ENCODE peak calls at places on chromosomes 6 and 20, in six cellular contexts. One of them, this sample, is unnamed.

GRCh38 chr20:25992146-25992545 is 295.5 kb upstream of the ZNF337 start:
- DNase-seq in endodermal cell: no peak
- DNase-seq in PC-3: no peak
- DNase-seq in upper lobe of right lung: no peak
- DNase-seq in heart right ventricle: no peak
- DNase-seq in BJ: no peak
- DNase-seq in this sample: no peak

GRCh38 chr20:32004963-32005362 is 5.3 kb upstream of the CCM2L start:
- DNase-seq in BJ: no peak
- DNase-seq in upper lobe of right lung: no peak
- DNase-seq in heart right ventricle: no peak
- DNase-seq in PC-3: peak
- DNase-seq in endodermal cell: no peak
- DNase-seq in this sample: peak

GRCh38 chr6:63923139-63923739 is 287.6 kb downstream of the PHF3 start:
- DNase-seq in upper lobe of right lung: no peak
- DNase-seq in BJ: no peak
- DNase-seq in endodermal cell: no peak
- DNase-seq in PC-3: peak
- DNase-seq in heart right ventricle: no peak
- DNase-seq in this sample: peak

GRCh38 chr20:36836591-36837329 is 39.2 kb upstream of the TLDC2 start:
- DNase-seq in BJ: no peak
- DNase-seq in endodermal cell: peak
- DNase-seq in upper lobe of right lung: peak
- DNase-seq in heart right ventricle: peak
- DNase-seq in PC-3: peak
- DNase-seq in this sample: peak

GRCh38 chr6:140372064-140372463 is 997.6 kb upstream of the CITED2 start:
- DNase-seq in upper lobe of right lung: no peak
- DNase-seq in PC-3: no peak
- DNase-seq in endodermal cell: no peak
- DNase-seq in BJ: no peak
- DNase-seq in heart right ventricle: no peak
- DNase-seq in this sample: no peak

GRCh38 chr6:161186173-161186769 is 87.6 kb downstream of the AGPAT4 start:
- DNase-seq in BJ: peak
- DNase-seq in heart right ventricle: no peak
- DNase-seq in endodermal cell: no peak
- DNase-seq in PC-3: peak
- DNase-seq in upper lobe of right lung: peak
- DNase-seq in this sample: peak

GRCh38 chr6:154566866-154567265 is 56.4 kb upstream of the CNKSR3 start:
- DNase-seq in endodermal cell: no peak
- DNase-seq in PC-3: no peak
- DNase-seq in BJ: no peak
- DNase-seq in upper lobe of right lung: no peak
- DNase-seq in heart right ventricle: no peak
- DNase-seq in this sample: no peak

GRCh38 chr20:53594068-53595017 is 704 bp upstream of the ZNF217 start:
- DNase-seq in PC-3: peak
- DNase-seq in BJ: no peak
- DNase-seq in upper lobe of right lung: peak
- DNase-seq in heart right ventricle: peak
- DNase-seq in endodermal cell: peak
- DNase-seq in this sample: peak

GRCh38 chr6:45667265-45667664 is 289.5 kb upstream of the SUPT3H start:
- DNase-seq in PC-3: no peak
- DNase-seq in BJ: no peak
- DNase-seq in upper lobe of right lung: no peak
- DNase-seq in heart right ventricle: no peak
- DNase-seq in endodermal cell: peak
- DNase-seq in this sample: no peak

GRCh38 chr6:45666844-45667243 is 289.1 kb upstream of the SUPT3H start:
- DNase-seq in endodermal cell: no peak
- DNase-seq in heart right ventricle: no peak
- DNase-seq in upper lobe of right lung: no peak
- DNase-seq in BJ: no peak
- DNase-seq in PC-3: no peak
- DNase-seq in this sample: no peak

GRCh38 chr6:45661667-45662066 is 283.9 kb upstream of the SUPT3H start:
- DNase-seq in endodermal cell: no peak
- DNase-seq in upper lobe of right lung: no peak
- DNase-seq in heart right ventricle: no peak
- DNase-seq in BJ: no peak
- DNase-seq in PC-3: peak
- DNase-seq in this sample: peak

GRCh38 chr6:45665859-45666258 is 288.1 kb upstream of the SUPT3H start:
- DNase-seq in PC-3: no peak
- DNase-seq in upper lobe of right lung: no peak
- DNase-seq in endodermal cell: no peak
- DNase-seq in BJ: no peak
- DNase-seq in heart right ventricle: no peak
- DNase-seq in this sample: no peak

DNA sequence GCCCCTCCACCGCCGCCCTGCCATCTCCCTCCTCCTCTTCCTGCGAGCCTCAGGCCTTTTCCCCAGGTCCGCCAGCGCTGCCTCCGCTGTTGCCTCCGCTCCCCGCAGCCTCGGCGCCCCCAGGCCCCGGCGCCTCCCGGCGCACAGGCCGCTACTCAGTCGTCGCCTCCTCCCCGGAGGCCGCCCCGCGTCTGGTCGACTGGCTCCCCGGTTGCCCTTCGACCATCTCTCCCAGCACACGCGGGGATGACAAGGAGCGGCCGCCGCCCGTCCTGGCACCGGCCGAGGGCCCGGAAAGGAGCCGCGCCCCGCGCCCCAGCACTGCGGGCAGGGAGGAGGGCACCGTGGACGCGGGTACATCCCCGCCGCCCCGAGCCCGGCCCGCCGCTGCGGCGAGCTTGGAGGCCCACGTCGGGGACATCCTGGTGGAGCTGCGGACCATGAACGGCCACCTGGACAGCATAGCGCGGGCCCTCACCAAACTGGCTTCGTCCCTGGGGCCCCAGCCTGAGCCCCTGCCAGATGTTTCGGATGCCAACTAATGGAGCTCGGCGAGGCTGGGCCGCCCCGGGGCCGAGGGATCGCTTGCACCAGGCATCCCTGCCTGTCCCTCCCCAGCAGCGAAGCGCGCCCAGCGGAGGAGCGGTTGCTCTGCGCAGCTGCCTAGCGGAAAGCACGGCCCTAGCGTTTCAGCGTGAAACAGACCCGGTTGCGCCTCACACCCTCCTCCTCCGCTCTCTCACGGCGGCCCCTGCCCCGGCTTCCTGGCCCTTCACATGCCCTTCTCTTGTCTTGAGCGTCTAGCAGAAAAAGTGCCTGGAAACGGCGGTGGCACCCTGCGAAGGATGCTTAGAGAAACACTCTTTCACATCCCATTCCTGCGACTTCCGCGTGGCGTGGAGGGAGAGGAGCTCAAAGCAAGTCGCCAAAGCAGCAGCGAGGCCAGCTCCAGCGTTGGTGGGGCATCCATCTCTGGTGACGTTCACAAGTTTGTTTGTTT is 285.7 kb upstream of the SUPT3H start:
- DNase-seq in upper lobe of right lung: no peak
- DNase-seq in PC-3: no peak
- DNase-seq in BJ: no peak
- DNase-seq in endodermal cell: peak
- DNase-seq in heart right ventricle: peak
- DNase-seq in this sample: peak
- TF ChIP-seq CTCF in upper lobe of right lung: no peak
- TF ChIP-seq CTCF in PC-3: no peak
- TF ChIP-seq CTCF in BJ: peak
- TF ChIP-seq CTCF in endodermal cell: peak
- TF ChIP-seq CTCF in heart right ventricle: no peak
- TF ChIP-seq CTCF in this sample: peak

GRCh38 chr20:45810191-45810590 is 2.3 kb upstream of the UBE2C start:
- DNase-seq in upper lobe of right lung: no peak
- DNase-seq in heart right ventricle: no peak
- DNase-seq in PC-3: no peak
- DNase-seq in endodermal cell: no peak
- DNase-seq in BJ: no peak
- DNase-seq in this sample: no peak
- TF ChIP-seq CTCF in upper lobe of right lung: no peak
- TF ChIP-seq CTCF in heart right ventricle: no peak
- TF ChIP-seq CTCF in PC-3: no peak
- TF ChIP-seq CTCF in endodermal cell: no peak
- TF ChIP-seq CTCF in BJ: no peak
- TF ChIP-seq CTCF in this sample: no peak

GRCh38 chr20:62123450-62124118 is 1.3 kb downstream of the LSM14B start:
- DNase-seq in PC-3: no peak
- DNase-seq in BJ: no peak
- DNase-seq in endodermal cell: peak
- DNase-seq in upper lobe of right lung: no peak
- DNase-seq in heart right ventricle: no peak
- DNase-seq in this sample: peak
- TF ChIP-seq CTCF in PC-3: peak
- TF ChIP-seq CTCF in BJ: peak
- TF ChIP-seq CTCF in endodermal cell: peak
- TF ChIP-seq CTCF in upper lobe of right lung: no peak
- TF ChIP-seq CTCF in heart right ventricle: no peak
- TF ChIP-seq CTCF in this sample: peak

DNA sequence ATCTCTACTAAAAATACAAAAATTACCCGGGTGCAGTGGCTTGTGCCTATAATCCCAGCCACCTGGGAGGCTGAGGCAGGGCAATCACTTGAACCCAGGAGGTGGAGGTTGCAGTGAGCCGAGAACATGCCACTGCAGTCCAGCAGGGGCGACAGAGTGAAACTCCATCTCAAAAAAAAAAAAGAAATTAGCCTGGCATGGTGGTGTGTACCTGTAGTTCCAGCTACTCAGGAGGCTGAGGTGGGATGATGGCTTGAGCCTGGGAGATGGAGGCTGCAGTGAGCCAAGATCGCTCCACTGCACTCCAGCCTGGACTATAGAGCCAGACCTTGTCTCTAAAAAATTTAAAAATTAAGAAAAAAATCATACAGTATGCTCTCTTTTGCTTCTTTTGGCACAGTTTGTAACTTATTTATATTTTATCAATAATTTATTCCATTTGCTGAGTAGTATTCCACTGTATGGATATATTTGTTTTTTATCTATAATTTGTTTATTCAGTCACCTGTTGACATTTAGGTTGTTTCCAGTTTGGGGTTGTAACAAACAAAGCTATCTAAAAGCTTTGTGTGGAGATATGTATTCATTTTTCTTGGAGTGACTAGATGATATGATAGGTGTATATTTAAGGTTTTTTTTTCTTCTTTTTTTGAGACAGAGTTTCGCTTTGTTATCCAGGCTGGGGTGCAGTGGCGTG is 8.0 kb upstream of the MYBL2 start:
- DNase-seq in upper lobe of right lung: no peak
- DNase-seq in BJ: no peak
- DNase-seq in PC-3: peak
- DNase-seq in heart right ventricle: no peak
- DNase-seq in endodermal cell: peak
- DNase-seq in this sample: no peak
- TF ChIP-seq CTCF in upper lobe of right lung: no peak
- TF ChIP-seq CTCF in BJ: no peak
- TF ChIP-seq CTCF in PC-3: peak
- TF ChIP-seq CTCF in heart right ventricle: no peak
- TF ChIP-seq CTCF in endodermal cell: peak
- TF ChIP-seq CTCF in this sample: no peak

GRCh38 chr20:61725145-61725544 is 340.5 kb downstream of the TAF4 start:
- DNase-seq in BJ: no peak
- DNase-seq in PC-3: no peak
- DNase-seq in endodermal cell: no peak
- DNase-seq in upper lobe of right lung: no peak
- DNase-seq in heart right ventricle: no peak
- DNase-seq in this sample: no peak
- TF ChIP-seq CTCF in BJ: no peak
- TF ChIP-seq CTCF in PC-3: no peak
- TF ChIP-seq CTCF in endodermal cell: no peak
- TF ChIP-seq CTCF in upper lobe of right lung: no peak
- TF ChIP-seq CTCF in heart right ventricle: no peak
- TF ChIP-seq CTCF in this sample: no peak

GRCh38 chr20:44010162-44010704 is 95.6 kb downstream of the TOX2 start:
- DNase-seq in endodermal cell: peak
- DNase-seq in upper lobe of right lung: no peak
- DNase-seq in PC-3: no peak
- DNase-seq in BJ: no peak
- DNase-seq in heart right ventricle: no peak
- DNase-seq in this sample: no peak
- TF ChIP-seq CTCF in endodermal cell: no peak
- TF ChIP-seq CTCF in upper lobe of right lung: no peak
- TF ChIP-seq CTCF in PC-3: no peak
- TF ChIP-seq CTCF in BJ: no peak
- TF ChIP-seq CTCF in heart right ventricle: no peak
- TF ChIP-seq CTCF in this sample: no peak

GRCh38 chr6:135759831-135760230 is 91.7 kb upstream of the PDE7B start:
- DNase-seq in endodermal cell: no peak
- DNase-seq in upper lobe of right lung: no peak
- DNase-seq in heart right ventricle: no peak
- DNase-seq in PC-3: peak
- DNase-seq in BJ: no peak
- DNase-seq in this sample: peak
- TF ChIP-seq CTCF in endodermal cell: peak
- TF ChIP-seq CTCF in upper lobe of right lung: no peak
- TF ChIP-seq CTCF in heart right ventricle: no peak
- TF ChIP-seq CTCF in PC-3: peak
- TF ChIP-seq CTCF in BJ: peak
- TF ChIP-seq CTCF in this sample: peak

DNA sequence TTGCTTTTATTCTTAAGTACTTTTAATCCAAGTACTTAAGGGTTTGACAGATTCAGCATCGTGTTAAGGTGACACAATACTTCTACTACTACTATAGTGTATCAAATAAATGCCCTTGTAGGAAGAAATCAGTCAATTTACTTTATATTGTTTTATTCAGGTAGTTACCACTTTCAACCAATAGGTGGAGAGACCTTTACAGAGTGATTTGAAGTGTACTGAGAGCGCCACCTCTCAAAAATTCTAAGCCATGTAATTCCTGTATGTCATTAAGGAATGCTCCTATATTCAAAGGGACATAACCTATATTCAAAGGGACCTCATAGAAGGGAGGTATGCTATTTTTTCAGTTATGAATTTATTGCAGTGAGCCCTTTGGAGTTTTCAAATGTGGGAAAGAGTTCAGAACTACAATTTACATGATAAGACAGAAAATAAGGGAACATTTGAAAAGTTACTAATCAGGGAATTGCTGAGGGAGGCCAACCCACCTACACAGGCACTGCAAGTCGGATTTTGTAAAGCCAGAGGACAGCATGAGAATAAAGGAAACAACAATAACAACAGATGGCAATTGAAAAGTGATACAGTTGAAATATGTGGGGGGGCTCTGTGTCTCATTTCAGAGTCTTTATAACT is 955.6 kb downstream of the TBC1D32 start:
- DNase-seq in upper lobe of right lung: no peak
- DNase-seq in endodermal cell: no peak
- DNase-seq in BJ: no peak
- DNase-seq in PC-3: peak
- DNase-seq in heart right ventricle: no peak
- DNase-seq in this sample: peak
- TF ChIP-seq CTCF in upper lobe of right lung: peak
- TF ChIP-seq CTCF in endodermal cell: peak
- TF ChIP-seq CTCF in BJ: no peak
- TF ChIP-seq CTCF in PC-3: peak
- TF ChIP-seq CTCF in heart right ventricle: peak
- TF ChIP-seq CTCF in this sample: peak

This sample was measured in fibroblast of pulmonary artery.